ENCODE peak calls at places on chromosome 2, in ten cellular contexts. One of them, this sample, is unnamed.

GRCh38 chr2:240962371-240963064 is 35.9 kb upstream of the SNED1 start:
- DNase-seq in HEK293T: peak
- DNase-seq in B cell: peak
- DNase-seq in GM23338: peak
- DNase-seq in IMR-90: no peak
- DNase-seq in cardiac fibroblast: peak
- DNase-seq in fibroblast of the conjunctiva: no peak
- DNase-seq in AG04450: no peak
- DNase-seq in astrocyte of the cerebellum: peak
- DNase-seq in PC-9: no peak
- DNase-seq in this sample: no peak

GRCh38 chr2:47128705-47129104 is 26.4 kb downstream of the STPG4 start:
- DNase-seq in HEK293T: no peak
- DNase-seq in B cell: no peak
- DNase-seq in fibroblast of the conjunctiva: no peak
- DNase-seq in IMR-90: no peak
- DNase-seq in cardiac fibroblast: no peak
- DNase-seq in GM23338: no peak
- DNase-seq in AG04450: no peak
- DNase-seq in astrocyte of the cerebellum: no peak
- DNase-seq in PC-9: no peak
- DNase-seq in this sample: no peak

GRCh38 chr2:10036095-10036879 is 7.1 kb upstream of the KLF11 start:
- DNase-seq in AG04450: no peak
- DNase-seq in HEK293T: no peak
- DNase-seq in cardiac fibroblast: peak
- DNase-seq in B cell: peak
- DNase-seq in fibroblast of the conjunctiva: peak
- DNase-seq in GM23338: peak
- DNase-seq in astrocyte of the cerebellum: peak
- DNase-seq in PC-9: no peak
- DNase-seq in IMR-90: peak
- DNase-seq in this sample: peak

GRCh38 chr2:216519154-216519762 is 20.6 kb downstream of the RPL37A start:
- DNase-seq in PC-9: peak
- DNase-seq in HEK293T: peak
- DNase-seq in B cell: peak
- DNase-seq in fibroblast of the conjunctiva: peak
- DNase-seq in GM23338: peak
- DNase-seq in cardiac fibroblast: peak
- DNase-seq in IMR-90: peak
- DNase-seq in astrocyte of the cerebellum: peak
- DNase-seq in AG04450: peak
- DNase-seq in this sample: peak

GRCh38 chr2:225340923-225341322 is 58.6 kb upstream of the NYAP2 start:
- DNase-seq in PC-9: no peak
- DNase-seq in GM23338: no peak
- DNase-seq in fibroblast of the conjunctiva: no peak
- DNase-seq in B cell: no peak
- DNase-seq in IMR-90: no peak
- DNase-seq in AG04450: no peak
- DNase-seq in HEK293T: no peak
- DNase-seq in cardiac fibroblast: no peak
- DNase-seq in astrocyte of the cerebellum: no peak
- DNase-seq in this sample: no peak

GRCh38 chr2:204176306-204176705 is 239.7 kb downstream of the ICOS start:
- DNase-seq in HEK293T: no peak
- DNase-seq in AG04450: no peak
- DNase-seq in B cell: no peak
- DNase-seq in cardiac fibroblast: no peak
- DNase-seq in astrocyte of the cerebellum: no peak
- DNase-seq in IMR-90: no peak
- DNase-seq in PC-9: no peak
- DNase-seq in GM23338: no peak
- DNase-seq in fibroblast of the conjunctiva: no peak
- DNase-seq in this sample: no peak

GRCh38 chr2:133886735-133887675 is 318.7 kb upstream of the NCKAP5 start:
- DNase-seq in GM23338: peak
- DNase-seq in cardiac fibroblast: peak
- DNase-seq in PC-9: peak
- DNase-seq in B cell: peak
- DNase-seq in IMR-90: peak
- DNase-seq in HEK293T: peak
- DNase-seq in astrocyte of the cerebellum: peak
- DNase-seq in fibroblast of the conjunctiva: peak
- DNase-seq in AG04450: peak
- DNase-seq in this sample: peak

GRCh38 chr2:2234398-2234797 is 96.7 kb downstream of the MYT1L start:
- DNase-seq in fibroblast of the conjunctiva: no peak
- DNase-seq in GM23338: peak
- DNase-seq in AG04450: no peak
- DNase-seq in IMR-90: no peak
- DNase-seq in B cell: no peak
- DNase-seq in astrocyte of the cerebellum: no peak
- DNase-seq in cardiac fibroblast: no peak
- DNase-seq in HEK293T: no peak
- DNase-seq in PC-9: no peak
- DNase-seq in this sample: no peak

GRCh38 chr2:220432645-220433044 is 805.2 kb downstream of the SLC4A3 start:
- DNase-seq in PC-9: no peak
- DNase-seq in B cell: no peak
- DNase-seq in astrocyte of the cerebellum: no peak
- DNase-seq in GM23338: no peak
- DNase-seq in fibroblast of the conjunctiva: no peak
- DNase-seq in IMR-90: no peak
- DNase-seq in AG04450: no peak
- DNase-seq in cardiac fibroblast: no peak
- DNase-seq in HEK293T: no peak
- DNase-seq in this sample: no peak

GRCh38 chr2:202771741-202772470 is 99.7 kb downstream of the ICA1L start:
- DNase-seq in IMR-90: peak
- DNase-seq in GM23338: no peak
- DNase-seq in fibroblast of the conjunctiva: no peak
- DNase-seq in astrocyte of the cerebellum: no peak
- DNase-seq in AG04450: peak
- DNase-seq in B cell: no peak
- DNase-seq in HEK293T: no peak
- DNase-seq in cardiac fibroblast: peak
- DNase-seq in PC-9: no peak
- DNase-seq in this sample: no peak

GRCh38 chr2:66573412-66573811 is 138.5 kb downstream of the MEIS1 start:
- DNase-seq in HEK293T: no peak
- DNase-seq in GM23338: peak
- DNase-seq in AG04450: no peak
- DNase-seq in PC-9: no peak
- DNase-seq in fibroblast of the conjunctiva: no peak
- DNase-seq in B cell: no peak
- DNase-seq in IMR-90: peak
- DNase-seq in cardiac fibroblast: no peak
- DNase-seq in astrocyte of the cerebellum: no peak
- DNase-seq in this sample: no peak

This sample was measured in AG09309.